ENCODE peak calls at places on chromosomes 13 and 19, in nine cellular contexts. M, L, V, B, P, F, H, W and Q are unnamed samples.

GRCh38 chr19:56141416-56141992 is 417 bp downstream of the ZNF444 start:
- DNase-seq in M (peak), L (no peak), V (no peak), B (no peak), P (no peak), F (peak), H (peak), W (no peak), Q (no peak)

GRCh38 chr19:52237771-52238400 is 31.5 kb upstream of the ZNF766 start:
- DNase-seq in M (no peak), L (peak), V (peak), B (peak), P (peak), F (peak), H (peak), W (peak), Q (peak)

GRCh38 chr13:24223341-24224231 is 63.1 kb downstream of the SPATA13 start:
- DNase-seq in M (no peak), L (no peak), V (no peak), B (no peak), P (no peak), F (no peak), H (no peak), W (no peak), Q (no peak)

GRCh38 chr13:33355470-33355869 is 69.9 kb upstream of the STARD13 start:
- DNase-seq in M (no peak), L (no peak), V (peak), B (no peak), P (no peak), F (no peak), H (no peak), W (no peak), Q (no peak)

GRCh38 chr19:44367024-44367423 is 10.5 kb upstream of the ZNF112 start:
- DNase-seq in M (no peak), L (no peak), V (no peak), B (peak), P (no peak), F (peak), H (no peak), W (no peak), Q (no peak)

GRCh38 chr13:45786293-45786920 is 65.1 kb downstream of the SIAH3 start:
- DNase-seq in M (no peak), L (no peak), V (no peak), B (no peak), P (peak), F (no peak), H (no peak), W (peak), Q (no peak)

GRCh38 chr13:25920931-25921330 is 130.9 kb downstream of the SHISA2 start:
- DNase-seq in M (no peak), L (peak), V (no peak), B (no peak), P (no peak), F (no peak), H (no peak), W (no peak), Q (no peak)

GRCh38 chr13:46489586-46490023 is 63.4 kb upstream of the LRCH1 start:
- DNase-seq in M (peak), L (peak), V (peak), B (peak), P (no peak), F (no peak), H (no peak), W (no peak), Q (peak)

GRCh38 chr19:2602391-2603181 is 99.9 kb downstream of the GNG7 start:
- DNase-seq in M (peak), L (peak), V (peak), B (peak), P (peak), F (peak), H (peak), W (peak), Q (peak)

GRCh38 chr13:80716610-80717081 is 375.7 kb upstream of the SPRY2 start:
- DNase-seq in M (no peak), L (no peak), V (no peak), B (no peak), P (no peak), F (peak), H (no peak), W (no peak), Q (no peak)

GRCh38 chr19:4112367-4112766 is 11.6 kb downstream of the MAP2K2 start:
- DNase-seq in M (no peak), L (no peak), V (no peak), B (no peak), P (no peak), F (no peak), H (no peak), W (no peak), Q (no peak)

GRCh38 chr19:46109876-46110275 is 14.6 kb downstream of the IGFL3 start:
- DNase-seq in M (no peak), L (no peak), V (no peak), B (peak), P (no peak), F (no peak), H (no peak), W (no peak), Q (no peak)

GRCh38 chr13:42412812-42413795 is 141.2 kb downstream of the AKAP11 start:
- DNase-seq in M (no peak), L (no peak), V (no peak), B (no peak), P (no peak), F (no peak), H (no peak), W (no peak), Q (no peak)

GRCh38 chr13:20351279-20352022 is 119.3 kb upstream of the GJB6 start:
- DNase-seq in M (peak), L (peak), V (no peak), B (peak), P (no peak), F (no peak), H (no peak), W (no peak), Q (no peak)

GRCh38 chr19:48752511-48753365 is at the start of gene FUT1:
- DNase-seq in M (peak), L (no peak), V (no peak), B (peak), P (peak), F (peak), H (no peak), W (peak), Q (peak)

DNA sequence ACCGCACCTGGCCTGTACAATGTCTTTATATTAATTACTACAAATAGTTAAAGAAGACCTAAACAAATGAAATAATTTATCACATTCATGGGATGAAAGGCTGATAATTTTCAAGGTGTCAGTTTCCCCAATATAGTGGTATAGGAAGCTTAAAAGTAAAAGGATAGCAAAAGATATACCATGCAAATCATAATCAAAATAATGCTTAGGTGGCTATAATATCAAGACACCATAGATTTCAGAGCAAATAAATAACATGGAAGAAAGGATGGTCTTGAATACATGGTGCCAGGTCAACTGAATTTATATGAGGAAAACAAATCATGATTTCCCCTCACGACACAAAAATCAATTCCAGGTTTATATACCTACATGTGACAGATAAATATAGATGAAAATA is 4.8 kb downstream of the ZNF790 start:
- DNase-seq in M (no peak), L (no peak), V (no peak), B (no peak), P (no peak), F (no peak), H (no peak), W (no peak), Q (no peak)
- H3K27ac ChIP-seq in M (no peak), L (no peak), V (no peak), B (no peak), P (no peak), F (no peak), H (no peak), W (no peak), Q (no peak)

GRCh38 chr19:633786-634639 is 676 bp upstream of the POLRMT start:
- DNase-seq in M (peak), L (no peak), V (no peak), B (no peak), P (no peak), F (no peak), H (no peak), W (no peak), Q (no peak)
- H3K27ac ChIP-seq in M (peak), L (peak), V (peak), B (peak), P (peak), F (peak), H (no peak), W (no peak), Q (peak)

DNA sequence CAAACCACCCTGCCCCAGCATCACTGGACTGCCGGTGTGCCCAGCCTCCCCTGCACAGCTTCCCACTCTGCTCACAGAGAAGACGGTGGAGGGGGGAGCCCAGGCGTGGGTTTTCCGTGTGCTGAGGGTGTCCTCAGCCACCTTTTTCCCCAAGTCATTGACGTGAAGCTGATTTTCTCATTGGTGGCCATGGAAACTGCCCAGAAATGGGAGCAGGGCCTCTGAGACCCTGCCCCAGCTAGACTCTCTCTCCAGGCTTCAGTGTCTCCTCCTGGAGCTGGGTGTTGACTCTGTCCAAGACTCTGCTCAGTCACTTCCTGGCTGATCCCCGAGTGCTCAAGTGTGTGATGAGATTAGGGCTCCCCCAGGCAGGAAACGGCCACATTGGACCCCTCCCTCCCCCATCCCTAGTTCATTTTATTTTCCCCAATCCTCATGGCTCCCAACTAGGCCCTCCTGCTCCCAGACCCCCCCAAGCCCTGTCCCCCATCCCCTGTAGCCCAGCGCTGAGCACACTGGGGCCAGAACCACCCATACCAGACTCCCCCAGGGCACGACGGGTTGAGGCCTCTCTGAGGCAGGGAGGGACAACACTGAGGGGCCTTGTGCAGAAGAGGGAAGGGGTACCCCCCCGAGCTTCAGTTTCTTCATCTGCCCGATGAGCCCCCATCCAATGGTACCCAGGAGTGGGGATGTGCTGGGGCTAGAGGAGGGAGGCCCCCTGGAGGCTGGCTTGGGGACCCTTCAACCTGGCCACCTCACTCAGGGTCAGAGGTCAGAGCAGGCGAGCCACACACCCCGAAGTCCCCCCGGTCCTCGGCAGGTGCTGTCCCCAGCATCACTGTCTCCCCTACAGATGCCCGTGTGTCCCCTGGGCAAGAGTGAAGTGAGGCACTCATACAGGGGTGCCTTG is 1.2 kb upstream of the F2RL3 start:
- DNase-seq in M (no peak), L (no peak), V (no peak), B (no peak), P (no peak), F (no peak), H (no peak), W (no peak), Q (peak)
- H3K27ac ChIP-seq in M (no peak), L (peak), V (peak), B (no peak), P (peak), F (no peak), H (no peak), W (no peak), Q (no peak)

DNA sequence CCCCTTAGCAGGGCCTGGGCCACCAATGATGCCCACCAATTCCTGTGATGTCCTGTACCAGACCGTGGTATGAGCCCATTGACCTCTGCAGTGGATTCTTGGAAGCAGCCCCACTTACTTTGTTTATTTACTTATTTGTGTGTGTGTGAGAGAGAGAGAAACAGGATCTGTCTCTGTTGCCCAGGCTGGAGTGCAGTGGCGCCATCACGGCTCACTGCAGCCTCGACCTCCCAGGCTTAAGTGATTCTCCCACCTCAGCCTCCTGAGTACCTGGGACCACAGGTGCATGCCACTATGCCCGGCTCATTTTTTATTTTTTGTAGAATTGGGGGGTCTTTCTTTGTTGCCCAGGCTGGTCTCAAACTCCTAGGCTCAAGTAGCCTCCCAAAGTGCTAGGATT is 13.0 kb downstream of the MYO9B start:
- DNase-seq in M (no peak), L (no peak), V (no peak), B (no peak), P (no peak), F (no peak), H (no peak), W (no peak), Q (no peak)
- H3K27ac ChIP-seq in M (peak), L (peak), V (no peak), B (peak), P (peak), F (no peak), H (no peak), W (no peak), Q (no peak)

DNA sequence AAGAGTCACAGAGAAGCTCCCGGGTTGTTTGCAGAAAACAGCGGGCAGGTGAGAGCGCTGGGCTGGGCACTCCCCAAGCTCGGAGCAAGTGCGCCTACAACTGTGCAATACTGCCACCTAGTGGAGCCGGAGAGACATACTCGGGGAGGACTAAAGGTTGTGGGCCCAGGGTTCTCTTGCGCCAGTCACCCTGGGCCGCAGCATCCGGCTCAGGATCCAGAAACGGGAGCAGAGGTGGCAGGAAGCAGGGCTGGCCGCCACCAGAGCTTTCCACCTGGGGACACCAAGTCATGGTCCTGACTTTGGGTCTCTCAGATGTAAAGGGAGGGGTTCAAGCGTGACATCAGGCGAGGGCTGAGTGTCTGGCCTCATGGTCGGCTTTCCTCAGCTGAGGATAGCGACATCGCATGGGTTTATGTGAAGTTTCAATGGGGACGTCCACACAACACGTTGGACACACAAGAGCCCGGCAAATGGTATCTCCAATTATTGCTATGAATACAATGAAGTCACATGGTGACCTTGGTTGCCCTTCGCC is 11.2 kb upstream of the KLK4 start:
- DNase-seq in M (peak), L (peak), V (no peak), B (peak), P (peak), F (peak), H (peak), W (peak), Q (peak)
- H3K27ac ChIP-seq in M (no peak), L (no peak), V (no peak), B (no peak), P (no peak), F (no peak), H (no peak), W (no peak), Q (no peak)